ENCODE peak calls at places on chromosomes 12 and 14, in six cellular contexts. Y, E, Z, M, U and J are unnamed samples.
A peak's percentile ranks its signal among the peaks of the same experiment; 100 is the strongest.

GRCh38 chr12:115337693-115338543 is 653.9 kb upstream of the TBX3 start:
- DNase-seq in Y (peak; percentile 73), E (peak; percentile 98), Z (peak; percentile 48), M (no peak), U (peak; percentile 55), J (peak; percentile 97)

GRCh38 chr12:50742776-50743175 is 21.1 kb upstream of the ATF1 start:
- DNase-seq in Y (no peak), E (no peak), Z (no peak), M (no peak), U (no peak), J (no peak)

GRCh38 chr12:5254703-5255102 is 177.2 kb upstream of the NTF3 start:
- DNase-seq in Y (no peak), E (no peak), Z (no peak), M (no peak), U (no peak), J (no peak)

GRCh38 chr14:49692895-49693737 is at the start of gene KLHDC1:
- DNase-seq in Y (peak; percentile 84), E (peak; percentile 63), Z (peak; percentile 77), M (peak; percentile 57), U (peak; percentile 58), J (peak; percentile 87)

GRCh38 chr12:116432321-116432750 is 126.8 kb upstream of the MAP1LC3B2 start:
- DNase-seq in Y (peak; percentile 52), E (peak; percentile 50), Z (no peak), M (no peak), U (no peak), J (peak; percentile 51)

GRCh38 chr12:2627343-2628191 is 167.2 kb upstream of the FKBP4 start:
- DNase-seq in Y (peak; percentile 66), E (no peak), Z (no peak), M (no peak), U (no peak), J (no peak)

GRCh38 chr12:48000878-48001321 is 3.4 kb downstream of the COL2A1 start:
- DNase-seq in Y (peak; percentile 90), E (peak; percentile 47), Z (no peak), M (peak; percentile 37), U (peak; percentile 82), J (peak; percentile 63)

GRCh38 chr12:3230758-3231375 is 153.7 kb downstream of the TSPAN9 start:
- DNase-seq in Y (no peak), E (no peak), Z (no peak), M (no peak), U (no peak), J (no peak)

GRCh38 chr12:29200586-29200985 is 51.5 kb downstream of the FAR2 start:
- DNase-seq in Y (no peak), E (no peak), Z (no peak), M (no peak), U (no peak), J (no peak)

GRCh38 chr12:103495783-103496456 is at the start of gene C12orf42:
- DNase-seq in Y (peak; percentile 56), E (no peak), Z (peak; percentile 76), M (peak; percentile 59), U (peak; percentile 73), J (peak; percentile 11)

GRCh38 chr12:12916135-12916956 is 25.0 kb downstream of the GPRC5A start:
- DNase-seq in Y (peak; percentile 86), E (peak; percentile 73), Z (peak; percentile 94), M (peak; percentile 82), U (peak; percentile 91), J (peak; percentile 80)

GRCh38 chr14:55707365-55707804 is 127.4 kb downstream of the KTN1 start:
- DNase-seq in Y (peak; percentile 31), E (peak; percentile 76), Z (no peak), M (no peak), U (no peak), J (peak; percentile 70)

GRCh38 chr12:57730336-57731067 is 8.0 kb downstream of the AGAP2 start:
- DNase-seq in Y (no peak), E (no peak), Z (no peak), M (no peak), U (no peak), J (no peak)

GRCh38 chr14:55389330-55389729 is 22.3 kb downstream of the ATG14 start:
- DNase-seq in Y (no peak), E (peak; percentile 94), Z (no peak), M (no peak), U (no peak), J (peak; percentile 84)

GRCh38 chr12:4700621-4701026 is 19.6 kb upstream of the GALNT8 start:
- DNase-seq in Y (no peak), E (peak; percentile 63), Z (no peak), M (peak; percentile 18), U (peak; percentile 55), J (no peak)

GRCh38 chr14:21093769-21094681 is 4.4 kb downstream of the ZNF219 start:
- DNase-seq in Y (peak; percentile 96), E (no peak), Z (peak; percentile 82), M (peak; percentile 95), U (peak; percentile 91), J (peak; percentile 47)

GRCh38 chr14:93981316-93981715 is 4.9 kb upstream of the ASB2 start:
- DNase-seq in Y (no peak), E (no peak), Z (no peak), M (no peak), U (no peak), J (no peak)

GRCh38 chr12:108600702-108601007 is 2.8 kb upstream of the TMEM119 start:
- DNase-seq in Y (no peak), E (no peak), Z (no peak), M (no peak), U (no peak), J (no peak)

GRCh38 chr12:57722716-57723629 is 15.6 kb downstream of the AGAP2 start:
- DNase-seq in Y (no peak), E (no peak), Z (peak; percentile 41), M (no peak), U (no peak), J (no peak)

GRCh38 chr14:74504874-74505617 is 11.5 kb downstream of the ISCA2 start:
- DNase-seq in Y (no peak), E (no peak), Z (no peak), M (no peak), U (no peak), J (no peak)

GRCh38 chr14:74507085-74507484 is 13.5 kb downstream of the ISCA2 start:
- DNase-seq in Y (no peak), E (no peak), Z (no peak), M (no peak), U (no peak), J (no peak)

GRCh38 chr14:74506408-74506807 is 12.8 kb downstream of the ISCA2 start:
- DNase-seq in Y (no peak), E (no peak), Z (peak; percentile 41), M (no peak), U (no peak), J (no peak)

GRCh38 chr14:74504412-74504811 is 10.8 kb downstream of the ISCA2 start:
- DNase-seq in Y (no peak), E (no peak), Z (no peak), M (no peak), U (no peak), J (no peak)

GRCh38 chr14:74505831-74506230 is 12.3 kb downstream of the ISCA2 start:
- DNase-seq in Y (no peak), E (no peak), Z (peak; percentile 36), M (no peak), U (no peak), J (no peak)
- H2BK15ac ChIP-seq in Y (no peak overlapping the region), E (no peak overlapping the region), Z (no peak overlapping the region), M (peak overlapping the region; percentile 76), U (no peak overlapping the region), J (no peak overlapping the region)

GRCh38 chr12:124786065-124786964 is 77.3 kb downstream of the SCARB1 start:
- DNase-seq in Y (peak; percentile 95), E (peak; percentile 91), Z (peak; percentile 88), M (peak; percentile 83), U (peak; percentile 90), J (peak; percentile 33)
- H2BK15ac ChIP-seq in Y (no peak overlapping the region), E (no peak overlapping the region), Z (no peak overlapping the region), M (peak overlapping the region; percentile 57), U (no peak overlapping the region), J (no peak overlapping the region)

GRCh38 chr14:104427126-104427851 is 152.3 kb upstream of the C14orf180 start:
- DNase-seq in Y (no peak), E (no peak), Z (no peak), M (no peak), U (no peak), J (no peak)
- H2BK15ac ChIP-seq in Y (no peak overlapping the region), E (no peak overlapping the region), Z (no peak overlapping the region), M (peak overlapping the region; percentile 89), U (no peak overlapping the region), J (no peak overlapping the region)

DNA sequence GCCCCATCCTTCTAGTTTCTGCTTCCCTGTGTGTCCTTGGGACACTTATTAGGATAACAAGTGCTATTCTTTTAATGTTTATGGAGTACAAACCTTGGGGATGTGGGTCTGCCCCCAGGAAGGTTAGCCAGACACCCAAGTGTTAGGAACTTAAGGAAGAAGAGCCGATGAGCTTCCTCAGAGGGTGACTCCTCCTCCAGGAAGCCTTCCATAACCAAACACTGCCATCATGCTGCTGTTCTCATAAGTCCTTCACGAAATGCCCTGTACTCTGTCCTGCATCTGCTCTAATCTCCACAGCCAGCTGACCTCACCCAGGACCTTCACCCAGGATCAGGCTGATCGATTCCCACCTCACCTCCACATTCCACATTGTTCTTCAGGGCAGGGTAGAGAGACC is 1.2 kb upstream of the KRT85 start:
- DNase-seq in Y (no peak), E (no peak), Z (no peak), M (no peak), U (no peak), J (no peak)
- H2BK15ac ChIP-seq in Y (no peak overlapping the region), E (no peak overlapping the region), Z (no peak overlapping the region), M (no peak overlapping the region), U (no peak overlapping the region), J (no peak overlapping the region)